ENCODE peak calls at places on chromosome 9, in eight cellular contexts. One of them, this sample, is unnamed.

GRCh38 chr9:118635416-118635815 is 733.8 kb downstream of the BRINP1 start:
- DNase-seq in lower leg skin: no peak
- DNase-seq in CD4-positive, alpha-beta T cell: no peak
- DNase-seq in dorsolateral prefrontal cortex: no peak
- DNase-seq in HL-60: no peak
- DNase-seq in GM10248: no peak
- DNase-seq in bronchial epithelial cell: no peak
- DNase-seq in WERI-Rb-1: no peak
- DNase-seq in this sample: no peak

GRCh38 chr9:97411789-97412627 is at the start of gene TDRD7:
- DNase-seq in CD4-positive, alpha-beta T cell: peak
- DNase-seq in HL-60: peak
- DNase-seq in dorsolateral prefrontal cortex: peak
- DNase-seq in bronchial epithelial cell: peak
- DNase-seq in lower leg skin: peak
- DNase-seq in WERI-Rb-1: peak
- DNase-seq in GM10248: peak
- DNase-seq in this sample: peak

GRCh38 chr9:107600060-107600573 is 110.5 kb upstream of the KLF4 start:
- DNase-seq in dorsolateral prefrontal cortex: no peak
- DNase-seq in GM10248: no peak
- DNase-seq in HL-60: no peak
- DNase-seq in WERI-Rb-1: no peak
- DNase-seq in lower leg skin: no peak
- DNase-seq in CD4-positive, alpha-beta T cell: no peak
- DNase-seq in bronchial epithelial cell: no peak
- DNase-seq in this sample: no peak

GRCh38 chr9:82354260-82354659 is 365.7 kb downstream of the SPATA31D1 start:
- DNase-seq in bronchial epithelial cell: peak
- DNase-seq in dorsolateral prefrontal cortex: no peak
- DNase-seq in GM10248: no peak
- DNase-seq in CD4-positive, alpha-beta T cell: no peak
- DNase-seq in HL-60: no peak
- DNase-seq in WERI-Rb-1: no peak
- DNase-seq in lower leg skin: no peak
- DNase-seq in this sample: no peak

GRCh38 chr9:36891341-36891811 is 142.7 kb downstream of the PAX5 start:
- DNase-seq in GM10248: no peak
- DNase-seq in CD4-positive, alpha-beta T cell: no peak
- DNase-seq in bronchial epithelial cell: no peak
- DNase-seq in HL-60: no peak
- DNase-seq in WERI-Rb-1: peak
- DNase-seq in lower leg skin: no peak
- DNase-seq in dorsolateral prefrontal cortex: no peak
- DNase-seq in this sample: no peak

GRCh38 chr9:116087246-116087645 is 66.3 kb upstream of the PAPPA start:
- DNase-seq in CD4-positive, alpha-beta T cell: no peak
- DNase-seq in dorsolateral prefrontal cortex: peak
- DNase-seq in bronchial epithelial cell: peak
- DNase-seq in lower leg skin: peak
- DNase-seq in GM10248: no peak
- DNase-seq in WERI-Rb-1: peak
- DNase-seq in HL-60: peak
- DNase-seq in this sample: peak

GRCh38 chr9:77876091-77876490 is 155.5 kb downstream of the GNAQ start:
- DNase-seq in WERI-Rb-1: peak
- DNase-seq in GM10248: no peak
- DNase-seq in dorsolateral prefrontal cortex: no peak
- DNase-seq in lower leg skin: no peak
- DNase-seq in CD4-positive, alpha-beta T cell: no peak
- DNase-seq in bronchial epithelial cell: no peak
- DNase-seq in HL-60: no peak
- DNase-seq in this sample: no peak

GRCh38 chr9:124663046-124663961 is 107.8 kb downstream of the NR6A1 start:
- DNase-seq in bronchial epithelial cell: no peak
- DNase-seq in CD4-positive, alpha-beta T cell: no peak
- DNase-seq in lower leg skin: no peak
- DNase-seq in dorsolateral prefrontal cortex: no peak
- DNase-seq in WERI-Rb-1: no peak
- DNase-seq in GM10248: no peak
- DNase-seq in HL-60: no peak
- DNase-seq in this sample: no peak

GRCh38 chr9:71975833-71976232 is 64.4 kb downstream of the C9orf85 start:
- DNase-seq in dorsolateral prefrontal cortex: no peak
- DNase-seq in WERI-Rb-1: no peak
- DNase-seq in GM10248: no peak
- DNase-seq in HL-60: no peak
- DNase-seq in CD4-positive, alpha-beta T cell: no peak
- DNase-seq in bronchial epithelial cell: peak
- DNase-seq in lower leg skin: no peak
- DNase-seq in this sample: no peak

GRCh38 chr9:135561391-135562234 is at the start of gene PAEP:
- DNase-seq in lower leg skin: no peak
- DNase-seq in bronchial epithelial cell: no peak
- DNase-seq in CD4-positive, alpha-beta T cell: no peak
- DNase-seq in HL-60: no peak
- DNase-seq in dorsolateral prefrontal cortex: no peak
- DNase-seq in GM10248: no peak
- DNase-seq in WERI-Rb-1: no peak
- DNase-seq in this sample: no peak
- TF ChIP-seq CTCF in lower leg skin: no peak
- TF ChIP-seq CTCF in bronchial epithelial cell: no peak
- TF ChIP-seq CTCF in CD4-positive, alpha-beta T cell: no peak
- TF ChIP-seq CTCF in HL-60: no peak
- TF ChIP-seq CTCF in dorsolateral prefrontal cortex: no peak
- TF ChIP-seq CTCF in GM10248: no peak
- TF ChIP-seq CTCF in WERI-Rb-1: no peak
- TF ChIP-seq CTCF in this sample: no peak

GRCh38 chr9:20284601-20285289 is 337.6 kb downstream of the MLLT3 start:
- DNase-seq in HL-60: no peak
- DNase-seq in CD4-positive, alpha-beta T cell: no peak
- DNase-seq in dorsolateral prefrontal cortex: no peak
- DNase-seq in GM10248: no peak
- DNase-seq in lower leg skin: no peak
- DNase-seq in WERI-Rb-1: no peak
- DNase-seq in bronchial epithelial cell: peak
- DNase-seq in this sample: no peak

GRCh38 chr9:20286154-20286553 is 336.1 kb downstream of the MLLT3 start:
- DNase-seq in dorsolateral prefrontal cortex: no peak
- DNase-seq in GM10248: no peak
- DNase-seq in bronchial epithelial cell: no peak
- DNase-seq in HL-60: no peak
- DNase-seq in WERI-Rb-1: no peak
- DNase-seq in CD4-positive, alpha-beta T cell: no peak
- DNase-seq in lower leg skin: no peak
- DNase-seq in this sample: no peak

GRCh38 chr9:20276762-20277161 is 345.5 kb downstream of the MLLT3 start:
- DNase-seq in lower leg skin: no peak
- DNase-seq in bronchial epithelial cell: no peak
- DNase-seq in GM10248: no peak
- DNase-seq in CD4-positive, alpha-beta T cell: no peak
- DNase-seq in WERI-Rb-1: no peak
- DNase-seq in dorsolateral prefrontal cortex: no peak
- DNase-seq in HL-60: no peak
- DNase-seq in this sample: no peak

GRCh38 chr9:20280330-20280729 is 342.0 kb downstream of the MLLT3 start:
- DNase-seq in GM10248: no peak
- DNase-seq in bronchial epithelial cell: no peak
- DNase-seq in HL-60: no peak
- DNase-seq in dorsolateral prefrontal cortex: no peak
- DNase-seq in lower leg skin: no peak
- DNase-seq in WERI-Rb-1: no peak
- DNase-seq in CD4-positive, alpha-beta T cell: no peak
- DNase-seq in this sample: no peak
- TF ChIP-seq CTCF in GM10248: no peak
- TF ChIP-seq CTCF in bronchial epithelial cell: no peak
- TF ChIP-seq CTCF in HL-60: no peak
- TF ChIP-seq CTCF in dorsolateral prefrontal cortex: no peak
- TF ChIP-seq CTCF in lower leg skin: no peak
- TF ChIP-seq CTCF in WERI-Rb-1: peak
- TF ChIP-seq CTCF in CD4-positive, alpha-beta T cell: no peak
- TF ChIP-seq CTCF in this sample: no peak

GRCh38 chr9:23088932-23089364 is 642.3 kb downstream of the DMRTA1 start:
- DNase-seq in dorsolateral prefrontal cortex: no peak
- DNase-seq in lower leg skin: no peak
- DNase-seq in CD4-positive, alpha-beta T cell: no peak
- DNase-seq in HL-60: no peak
- DNase-seq in GM10248: no peak
- DNase-seq in WERI-Rb-1: peak
- DNase-seq in bronchial epithelial cell: peak
- DNase-seq in this sample: no peak
- TF ChIP-seq CTCF in dorsolateral prefrontal cortex: no peak
- TF ChIP-seq CTCF in lower leg skin: no peak
- TF ChIP-seq CTCF in CD4-positive, alpha-beta T cell: no peak
- TF ChIP-seq CTCF in HL-60: no peak
- TF ChIP-seq CTCF in GM10248: no peak
- TF ChIP-seq CTCF in WERI-Rb-1: peak
- TF ChIP-seq CTCF in bronchial epithelial cell: peak
- TF ChIP-seq CTCF in this sample: peak

GRCh38 chr9:137534256-137535119 is 15.7 kb downstream of the PNPLA7 start:
- DNase-seq in WERI-Rb-1: peak
- DNase-seq in dorsolateral prefrontal cortex: no peak
- DNase-seq in GM10248: peak
- DNase-seq in bronchial epithelial cell: peak
- DNase-seq in lower leg skin: no peak
- DNase-seq in HL-60: peak
- DNase-seq in CD4-positive, alpha-beta T cell: no peak
- DNase-seq in this sample: no peak

GRCh38 chr9:137538058-137538457 is 12.1 kb downstream of the PNPLA7 start:
- DNase-seq in bronchial epithelial cell: no peak
- DNase-seq in lower leg skin: no peak
- DNase-seq in WERI-Rb-1: no peak
- DNase-seq in CD4-positive, alpha-beta T cell: no peak
- DNase-seq in HL-60: no peak
- DNase-seq in GM10248: no peak
- DNase-seq in dorsolateral prefrontal cortex: no peak
- DNase-seq in this sample: no peak

GRCh38 chr9:137540536-137540935 is 9.7 kb downstream of the PNPLA7 start:
- DNase-seq in GM10248: no peak
- DNase-seq in CD4-positive, alpha-beta T cell: no peak
- DNase-seq in HL-60: no peak
- DNase-seq in lower leg skin: no peak
- DNase-seq in WERI-Rb-1: no peak
- DNase-seq in dorsolateral prefrontal cortex: no peak
- DNase-seq in bronchial epithelial cell: no peak
- DNase-seq in this sample: peak

GRCh38 chr9:137531099-137531765 is 19.0 kb downstream of the PNPLA7 start:
- DNase-seq in bronchial epithelial cell: no peak
- DNase-seq in GM10248: no peak
- DNase-seq in dorsolateral prefrontal cortex: no peak
- DNase-seq in HL-60: no peak
- DNase-seq in CD4-positive, alpha-beta T cell: no peak
- DNase-seq in lower leg skin: no peak
- DNase-seq in WERI-Rb-1: no peak
- DNase-seq in this sample: no peak

GRCh38 chr9:137535120-137535428 is 15.1 kb downstream of the PNPLA7 start:
- DNase-seq in HL-60: no peak
- DNase-seq in dorsolateral prefrontal cortex: no peak
- DNase-seq in bronchial epithelial cell: no peak
- DNase-seq in WERI-Rb-1: no peak
- DNase-seq in GM10248: no peak
- DNase-seq in lower leg skin: no peak
- DNase-seq in CD4-positive, alpha-beta T cell: no peak
- DNase-seq in this sample: no peak
- TF ChIP-seq CTCF in HL-60: no peak
- TF ChIP-seq CTCF in dorsolateral prefrontal cortex: no peak
- TF ChIP-seq CTCF in bronchial epithelial cell: no peak
- TF ChIP-seq CTCF in WERI-Rb-1: no peak
- TF ChIP-seq CTCF in GM10248: no peak
- TF ChIP-seq CTCF in lower leg skin: no peak
- TF ChIP-seq CTCF in CD4-positive, alpha-beta T cell: no peak
- TF ChIP-seq CTCF in this sample: no peak

GRCh38 chr9:112717669-112718331 is at the start of gene INIP:
- DNase-seq in GM10248: peak
- DNase-seq in bronchial epithelial cell: peak
- DNase-seq in lower leg skin: peak
- DNase-seq in HL-60: peak
- DNase-seq in CD4-positive, alpha-beta T cell: peak
- DNase-seq in dorsolateral prefrontal cortex: peak
- DNase-seq in WERI-Rb-1: peak
- DNase-seq in this sample: peak
- TF ChIP-seq CTCF in GM10248: peak
- TF ChIP-seq CTCF in bronchial epithelial cell: peak
- TF ChIP-seq CTCF in lower leg skin: no peak
- TF ChIP-seq CTCF in HL-60: no peak
- TF ChIP-seq CTCF in CD4-positive, alpha-beta T cell: peak
- TF ChIP-seq CTCF in dorsolateral prefrontal cortex: no peak
- TF ChIP-seq CTCF in WERI-Rb-1: peak
- TF ChIP-seq CTCF in this sample: no peak

DNA sequence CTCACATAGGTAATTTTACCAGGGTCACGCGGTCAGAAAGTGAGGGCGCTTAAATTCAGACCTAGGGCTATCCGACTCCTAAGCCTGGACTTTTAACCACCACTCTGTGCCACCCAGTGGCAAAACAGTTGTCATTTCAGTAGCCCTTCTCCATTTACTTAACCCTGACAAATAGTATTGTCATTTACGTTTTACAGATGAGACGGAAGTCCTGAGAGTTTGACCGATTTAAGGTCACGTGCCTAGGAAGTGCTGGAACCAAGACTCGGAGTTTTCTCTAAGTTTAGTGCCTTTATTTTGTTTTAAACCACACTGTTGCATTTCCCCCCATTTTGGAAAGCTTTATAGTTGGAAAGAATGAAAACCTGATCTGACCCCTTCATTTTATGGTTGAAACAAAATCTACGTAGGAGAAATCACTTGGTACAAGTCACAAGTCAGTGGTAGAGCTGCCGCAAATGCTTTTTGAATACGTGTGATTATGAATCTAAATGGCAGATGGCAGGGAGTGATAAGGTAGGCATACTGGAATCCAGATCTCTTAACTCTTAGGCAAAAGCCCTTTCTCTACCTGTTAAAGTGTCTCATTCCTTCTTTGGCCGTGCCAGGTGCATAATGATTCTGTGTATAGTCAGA is 701 bp downstream of the MRRF start:
- DNase-seq in bronchial epithelial cell: peak
- DNase-seq in lower leg skin: no peak
- DNase-seq in dorsolateral prefrontal cortex: no peak
- DNase-seq in GM10248: peak
- DNase-seq in HL-60: peak
- DNase-seq in CD4-positive, alpha-beta T cell: no peak
- DNase-seq in WERI-Rb-1: no peak
- DNase-seq in this sample: no peak
- TF ChIP-seq CTCF in bronchial epithelial cell: no peak
- TF ChIP-seq CTCF in lower leg skin: no peak
- TF ChIP-seq CTCF in dorsolateral prefrontal cortex: no peak
- TF ChIP-seq CTCF in GM10248: no peak
- TF ChIP-seq CTCF in HL-60: no peak
- TF ChIP-seq CTCF in CD4-positive, alpha-beta T cell: no peak
- TF ChIP-seq CTCF in WERI-Rb-1: no peak
- TF ChIP-seq CTCF in this sample: peak